ENCODE peak calls at places on chromosomes 2 and 18, in four cellular contexts. V is Caco-2, L is NCI-H774, C is ELR. I is an unnamed sample.

GRCh38 chr18:40437517-40437916 is 1517.5 kb upstream of the PIK3C3 start:
- DNase-seq in V (no peak), L (no peak), C (no peak), I (no peak)

GRCh38 chr2:74849228-74849892 is 15.4 kb downstream of the HK2 start:
- DNase-seq in V (no peak), L (no peak), C (no peak), I (peak; percentile 50)

GRCh38 chr2:136118819-136119716 is 1.1 kb upstream of the CXCR4 start:
- DNase-seq in V (peak; percentile 19), L (peak; percentile 76), C (no peak), I (no peak)

GRCh38 chr18:58611471-58612131 is 17.3 kb downstream of the ALPK2 start:
- DNase-seq in V (no peak), L (no peak), C (peak; percentile 20), I (peak; percentile 45)

GRCh38 chr2:166042356-166042755 is 85.5 kb downstream of the SCN1A start:
- DNase-seq in V (no peak), L (no peak), C (peak; percentile 68), I (no peak)

GRCh38 chr2:217054791-217055190 is 194.9 kb upstream of the TNP1 start:
- DNase-seq in V (no peak), L (no peak), C (no peak), I (no peak)

GRCh38 chr18:13376298-13376840 is 157.8 kb downstream of the LDLRAD4 start:
- DNase-seq in V (no peak), L (no peak), C (no peak), I (no peak)

GRCh38 chr2:176931588-176932563 is 280.7 kb upstream of the HNRNPA3 start:
- DNase-seq in V (no peak), L (no peak), C (peak; percentile 58), I (no peak)

GRCh38 chr18:57898506-57899124 is 95.5 kb upstream of the ATP8B1 start:
- DNase-seq in V (no peak), L (peak; percentile 51), C (peak; percentile 73), I (no peak)

GRCh38 chr18:78168526-78168925 is 811.1 kb upstream of the SALL3 start:
- DNase-seq in V (no peak), L (no peak), C (no peak), I (no peak)

GRCh38 chr2:212033888-212034287 is 504.7 kb downstream of the ERBB4 start:
- DNase-seq in V (no peak), L (no peak), C (no peak), I (no peak)

GRCh38 chr2:24104906-24105305 is 18.2 kb downstream of the PFN4 start:
- DNase-seq in V (no peak), L (no peak), C (no peak), I (no peak)

GRCh38 chr18:56421641-56422040 is 216.8 kb downstream of the TXNL1 start:
- DNase-seq in V (no peak), L (no peak), C (no peak), I (no peak)

GRCh38 chr18:44133483-44133882 is 547.2 kb upstream of the SETBP1 start:
- DNase-seq in V (no peak), L (no peak), C (no peak), I (no peak)

GRCh38 chr2:71505086-71505769 is 51.9 kb downstream of the DYSF start:
- DNase-seq in V (no peak), L (peak; percentile 3), C (no peak), I (no peak)

GRCh38 chr2:68921646-68922045 is 31.0 kb downstream of the GKN2 start:
- DNase-seq in V (no peak), L (no peak), C (peak; percentile 24), I (no peak)